ENCODE peak calls at places on chromosomes 7 and 10, in nine cellular contexts. D is nephron progenitor cell, S is neural progenitor cell, F is cardiac fibroblast, L is colonic mucosa, W is left ventricle myocardium inferior, U is upper lobe of right lung, X is GM23338, Y is dorsolateral prefrontal cortex. N is an unnamed sample.

GRCh38 chr7:24825931-24826661 is 68.8 kb upstream of the GSDME start:
- DNase-seq in D (no peak), S (no peak), F (peak), L (peak), W (no peak), U (no peak), X (peak), Y (no peak), N (no peak)

GRCh38 chr7:73904219-73905136 is 43.5 kb downstream of the TMEM270 start:
- DNase-seq in D (no peak), S (no peak), F (peak), L (no peak), W (no peak), U (peak), X (no peak), Y (no peak), N (no peak)

GRCh38 chr10:122854648-122855047 is 9.0 kb upstream of the CUZD1 start:
- DNase-seq in D (no peak), S (no peak), F (peak), L (no peak), W (no peak), U (no peak), X (no peak), Y (no peak), N (no peak)

GRCh38 chr10:77290528-77291155 is 347.0 kb downstream of the KCNMA1 start:
- DNase-seq in D (no peak), S (no peak), F (peak), L (no peak), W (no peak), U (no peak), X (no peak), Y (no peak), N (no peak)

GRCh38 chr10:82089327-82089726 is 214.3 kb downstream of the NRG3 start:
- DNase-seq in D (peak), S (peak), F (no peak), L (no peak), W (no peak), U (no peak), X (peak), Y (no peak), N (no peak)

GRCh38 chr7:159022238-159022993 is 122.3 kb downstream of the VIPR2 start:
- DNase-seq in D (no peak), S (no peak), F (no peak), L (no peak), W (no peak), U (no peak), X (no peak), Y (no peak), N (no peak)

GRCh38 chr7:135774284-135774683 is 25.7 kb upstream of the FAM180A start:
- DNase-seq in D (no peak), S (no peak), F (peak), L (peak), W (no peak), U (no peak), X (no peak), Y (no peak), N (no peak)

GRCh38 chr7:86372262-86372661 is 271.4 kb upstream of the GRM3 start:
- DNase-seq in D (no peak), S (no peak), F (no peak), L (no peak), W (no peak), U (no peak), X (no peak), Y (no peak), N (no peak)

GRCh38 chr7:143248781-143249354 is 14.4 kb upstream of the GSTK1 start:
- DNase-seq in D (no peak), S (no peak), F (peak), L (peak), W (no peak), U (no peak), X (no peak), Y (no peak), N (no peak)

GRCh38 chr7:66921396-66921917 is 432 bp downstream of the TMEM248 start:
- DNase-seq in D (peak), S (no peak), F (peak), L (peak), W (no peak), U (peak), X (peak), Y (no peak), N (no peak)

GRCh38 chr7:93719546-93719945 is 145.0 kb upstream of the CALCR start:
- DNase-seq in D (no peak), S (no peak), F (peak), L (no peak), W (no peak), U (no peak), X (no peak), Y (no peak), N (no peak)

GRCh38 chr7:48421357-48421756 is 250.1 kb downstream of the ABCA13 start:
- DNase-seq in D (no peak), S (peak), F (no peak), L (no peak), W (no peak), U (no peak), X (peak), Y (no peak), N (no peak)

DNA sequence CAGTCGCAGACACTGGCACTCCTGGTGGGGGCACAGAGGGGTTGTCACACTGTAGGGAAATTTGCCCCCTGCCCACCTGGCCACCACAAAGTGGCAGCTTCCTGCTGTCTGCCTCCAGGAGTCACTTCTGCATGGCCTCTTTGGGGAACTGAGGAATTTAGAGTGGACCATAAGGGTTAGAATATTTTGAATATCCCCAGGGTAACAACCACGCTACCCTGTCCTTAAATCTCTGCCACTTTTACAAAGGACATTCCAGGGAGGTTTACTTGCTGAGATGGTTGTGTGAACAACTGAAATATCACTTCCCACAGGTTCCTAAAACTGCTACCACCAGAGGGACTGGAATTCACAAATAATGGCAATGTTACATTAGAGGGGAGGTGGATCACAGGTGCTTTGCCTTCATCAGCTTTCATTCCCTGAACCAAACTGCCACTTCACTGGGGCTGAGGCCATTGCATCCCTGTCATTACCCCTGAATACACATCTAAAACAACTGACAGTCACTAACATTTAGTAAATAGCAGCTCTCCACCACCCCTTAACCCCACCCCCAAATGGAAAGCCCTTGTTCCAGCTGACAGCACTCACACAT is 88.1 kb upstream of the IFRD1 start:
- DNase-seq in D (no peak), S (peak), F (no peak), L (no peak), W (no peak), U (no peak), X (peak), Y (no peak), N (no peak)
- TF ChIP-seq CTCF in D (no peak), S (peak), F (no peak), L (no peak), W (no peak), U (no peak), X (no peak), Y (no peak), N (no peak)

GRCh38 chr10:66842867-66843266 is 83.0 kb upstream of the LRRTM3 start:
- DNase-seq in D (no peak), S (no peak), F (no peak), L (no peak), W (no peak), U (no peak), X (no peak), Y (no peak), N (no peak)

GRCh38 chr10:66838656-66839055 is 87.2 kb upstream of the LRRTM3 start:
- DNase-seq in D (no peak), S (no peak), F (no peak), L (no peak), W (no peak), U (no peak), X (no peak), Y (no peak), N (no peak)

DNA sequence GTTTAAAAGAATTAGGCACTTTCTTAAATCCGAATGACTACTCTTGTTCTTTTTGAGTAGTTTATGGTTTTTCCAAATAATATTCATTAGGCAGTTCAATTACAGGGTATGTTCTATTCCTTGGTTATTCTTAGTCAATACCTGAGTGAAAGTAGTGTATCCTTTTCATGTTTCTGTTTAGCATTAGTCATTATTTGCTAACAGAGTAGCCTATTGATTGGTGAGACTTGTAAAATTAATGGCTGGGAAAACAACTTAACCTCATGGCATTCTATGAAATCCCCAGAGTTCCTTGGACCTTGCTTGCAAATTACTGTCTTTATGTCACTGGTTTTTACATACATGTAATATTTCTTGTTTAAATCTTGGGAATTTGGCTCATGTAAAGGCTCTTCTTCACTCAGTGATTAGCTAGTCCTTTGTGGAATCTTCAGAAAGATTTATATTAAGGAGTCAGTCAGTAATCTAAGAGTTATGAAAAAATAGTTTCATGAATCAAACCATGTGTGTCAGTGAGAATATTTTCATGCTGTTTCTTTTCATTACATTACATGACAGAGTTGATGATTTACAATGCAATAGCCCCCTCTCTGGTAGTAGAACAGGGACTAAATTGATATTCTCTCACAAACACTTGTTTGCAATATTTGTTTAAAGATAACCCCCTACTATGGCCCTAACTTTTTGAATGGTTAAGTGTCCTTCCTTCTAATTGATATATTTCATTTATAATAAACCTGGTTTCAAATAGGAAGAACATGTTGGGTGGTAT is 81.5 kb upstream of the LRRTM3 start:
- DNase-seq in D (no peak), S (no peak), F (peak), L (no peak), W (no peak), U (no peak), X (no peak), Y (no peak), N (no peak)
- TF ChIP-seq CTCF in D (no peak), S (peak), F (peak), L (no peak), W (no peak), U (no peak), X (no peak), Y (no peak), N (no peak)

GRCh38 chr10:32795598-32796183 is 162.3 kb downstream of the ITGB1 start:
- DNase-seq in D (no peak), S (peak), F (peak), L (no peak), W (no peak), U (no peak), X (peak), Y (no peak), N (no peak)
- TF ChIP-seq CTCF in D (peak), S (peak), F (peak), L (peak), W (peak), U (peak), X (peak), Y (peak), N (peak)

GRCh38 chr10:114002422-114002821 is 41.2 kb upstream of the ADRB1 start:
- DNase-seq in D (no peak), S (no peak), F (no peak), L (no peak), W (no peak), U (no peak), X (peak), Y (no peak), N (no peak)
- TF ChIP-seq CTCF in D (no peak), S (peak), F (no peak), L (no peak), W (no peak), U (no peak), X (no peak), Y (no peak), N (peak)

DNA sequence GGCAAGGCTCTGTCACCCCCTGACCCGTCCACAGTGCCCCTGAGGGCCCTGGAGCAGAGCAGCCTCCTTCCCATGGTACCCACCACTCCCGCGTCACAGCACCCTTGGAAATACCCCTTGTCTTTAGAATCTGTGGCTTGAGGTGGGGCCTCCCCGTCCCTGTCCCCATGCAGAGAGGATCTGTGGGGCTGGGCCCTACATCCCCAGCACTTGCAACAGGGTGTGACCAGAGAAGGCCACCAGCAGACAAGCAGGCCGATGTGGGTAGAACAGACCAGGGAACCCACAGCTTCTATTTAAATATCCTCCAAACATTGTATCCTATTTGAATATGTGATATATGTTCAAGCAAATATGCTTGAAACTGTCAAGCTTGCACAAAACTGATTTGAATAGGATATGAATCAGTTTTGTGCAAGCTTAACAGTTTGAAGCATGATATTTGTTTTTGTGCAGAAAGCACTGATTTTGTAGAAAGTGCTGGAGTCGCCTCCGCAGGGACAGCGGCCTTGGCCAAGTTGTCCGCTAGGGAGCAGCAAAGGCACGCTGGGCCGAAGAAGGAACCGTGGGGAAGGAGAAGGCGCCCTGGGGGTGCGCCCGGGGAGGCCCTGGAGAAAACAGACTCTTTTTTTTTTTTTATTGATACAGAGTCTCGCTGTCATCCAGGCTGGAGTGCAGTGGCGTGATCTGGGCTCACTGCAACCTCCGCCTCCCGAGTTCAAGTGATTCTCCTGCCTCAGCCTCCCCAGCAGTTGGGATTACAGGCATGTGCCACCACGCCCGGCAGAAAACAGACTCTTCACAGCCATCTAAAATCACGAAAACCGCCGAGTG is 2.2 kb downstream of the CFAP46 start:
- DNase-seq in D (peak), S (peak), F (peak), L (peak), W (no peak), U (peak), X (peak), Y (peak), N (peak)
- TF ChIP-seq CTCF in D (peak), S (peak), F (peak), L (peak), W (peak), U (peak), X (peak), Y (peak), N (peak)

DNA sequence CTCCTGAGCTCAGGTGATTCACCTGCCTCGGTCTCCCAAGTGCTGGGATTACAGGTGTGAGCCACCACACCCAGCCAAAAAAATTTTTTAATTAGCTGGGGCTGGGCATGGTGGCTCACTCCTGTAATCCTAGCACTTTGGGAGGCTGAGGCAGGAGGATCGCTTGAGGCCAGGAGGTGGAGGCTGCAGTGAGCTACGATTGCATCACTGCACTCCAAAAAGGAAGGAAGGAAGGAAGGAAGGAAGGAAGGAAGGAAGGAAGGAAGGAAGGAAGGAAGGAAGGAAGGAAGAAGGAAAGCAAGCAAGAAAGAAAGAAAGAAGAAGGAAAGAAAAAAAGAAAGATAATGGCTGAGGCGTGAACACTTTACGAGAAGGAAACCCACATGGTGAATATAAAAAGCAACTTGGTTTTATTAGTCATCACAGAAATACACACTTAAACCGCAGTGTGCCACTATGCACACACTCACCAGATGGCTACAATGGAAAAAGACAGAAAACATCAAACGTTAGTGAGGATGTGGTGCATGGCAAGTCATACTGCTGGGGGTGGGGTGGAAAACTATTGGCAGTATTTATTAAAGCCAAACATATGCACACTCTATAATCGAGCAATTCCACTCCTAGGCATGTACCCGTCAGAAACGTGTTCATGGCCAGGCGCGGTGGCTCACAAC is 4.4 kb upstream of the CCL26 start:
- DNase-seq in D (no peak), S (no peak), F (peak), L (no peak), W (no peak), U (no peak), X (no peak), Y (no peak), N (no peak)
- TF ChIP-seq CTCF in D (no peak), S (no peak), F (no peak), L (no peak), W (no peak), U (no peak), X (no peak), Y (no peak), N (no peak)

N was measured in mesothelial cell of epicardium.